ENCODE peak calls at places on chromosomes 4 and X, in six cellular contexts. K is body of pancreas; G is H9; B is CD8-positive, alpha-beta memory T cell; X is NT2/D1; Z is fibroblast of lung. T is an unnamed sample. For H3K27me3, the result is how much of the 10 kb centered on the place peaks cover.

GRCh38 chr4:140858897-140859296 is 102.7 kb upstream of the TBC1D9 start:
- DNase-seq in K (no peak), G (no peak), B (no peak), X (no peak), Z (no peak), T (no peak)

GRCh38 chr4:6446538-6447451 is 25.6 kb downstream of the PPP2R2C start:
- DNase-seq in K (peak), G (no peak), B (no peak), X (no peak), Z (no peak), T (peak)

GRCh38 chr4:80125252-80126177 is 52.5 kb upstream of the ANTXR2 start:
- DNase-seq in K (no peak), G (no peak), B (peak), X (no peak), Z (peak), T (no peak)

GRCh38 chr4:10371869-10372471 is 85.3 kb downstream of the ZNF518B start:
- DNase-seq in K (no peak), G (peak), B (no peak), X (peak), Z (no peak), T (peak)

GRCh38 chrX:55342533-55343501 is 78.1 kb upstream of the PAGE3 start:
- DNase-seq in K (peak), G (peak), B (peak), X (peak), Z (no peak), T (peak)

GRCh38 chr4:3707423-3708102 is 58.6 kb upstream of the ADRA2C start:
- DNase-seq in K (no peak), G (no peak), B (no peak), X (no peak), Z (no peak), T (no peak)

GRCh38 chr4:112315446-112315845 is 18.3 kb downstream of the ALPK1 start:
- DNase-seq in K (no peak), G (no peak), B (no peak), X (no peak), Z (no peak), T (no peak)

GRCh38 chr4:74057588-74057987 is 19.1 kb upstream of the CXCL3 start:
- DNase-seq in K (no peak), G (no peak), B (no peak), X (no peak), Z (no peak), T (no peak)

GRCh38 chrX:40068048-40068447 is 29.7 kb downstream of the BCOR start:
- DNase-seq in K (no peak), G (no peak), B (no peak), X (no peak), Z (peak), T (no peak)

GRCh38 chr4:155667538-155668511 is 1.2 kb downstream of the GUCY1A1 start:
- DNase-seq in K (peak), G (peak), B (no peak), X (no peak), Z (peak), T (peak)

GRCh38 chrX:10111364-10112148 is 45.2 kb upstream of the CLCN4 start:
- DNase-seq in K (no peak), G (no peak), B (peak), X (no peak), Z (no peak), T (peak)

GRCh38 chr4:77178560-77178959 is 21.6 kb downstream of the CCNG2 start:
- DNase-seq in K (no peak), G (no peak), B (no peak), X (no peak), Z (no peak), T (no peak)

GRCh38 chr4:77184961-77185360 is 28.0 kb downstream of the CCNG2 start:
- DNase-seq in K (no peak), G (no peak), B (no peak), X (no peak), Z (no peak), T (no peak)

GRCh38 chr4:77179512-77179911 is 22.5 kb downstream of the CCNG2 start:
- DNase-seq in K (no peak), G (no peak), B (no peak), X (no peak), Z (no peak), T (no peak)

GRCh38 chr4:77184018-77184417 is 27.0 kb downstream of the CCNG2 start:
- DNase-seq in K (no peak), G (no peak), B (no peak), X (no peak), Z (no peak), T (no peak)

GRCh38 chr4:77181737-77182136 is 24.7 kb downstream of the CCNG2 start:
- DNase-seq in K (no peak), G (peak), B (no peak), X (no peak), Z (no peak), T (no peak)
- H3K27me3 ChIP-seq in K (under half), G (under half), B (under half), X (half or more), Z (under half), T (under half)

DNA sequence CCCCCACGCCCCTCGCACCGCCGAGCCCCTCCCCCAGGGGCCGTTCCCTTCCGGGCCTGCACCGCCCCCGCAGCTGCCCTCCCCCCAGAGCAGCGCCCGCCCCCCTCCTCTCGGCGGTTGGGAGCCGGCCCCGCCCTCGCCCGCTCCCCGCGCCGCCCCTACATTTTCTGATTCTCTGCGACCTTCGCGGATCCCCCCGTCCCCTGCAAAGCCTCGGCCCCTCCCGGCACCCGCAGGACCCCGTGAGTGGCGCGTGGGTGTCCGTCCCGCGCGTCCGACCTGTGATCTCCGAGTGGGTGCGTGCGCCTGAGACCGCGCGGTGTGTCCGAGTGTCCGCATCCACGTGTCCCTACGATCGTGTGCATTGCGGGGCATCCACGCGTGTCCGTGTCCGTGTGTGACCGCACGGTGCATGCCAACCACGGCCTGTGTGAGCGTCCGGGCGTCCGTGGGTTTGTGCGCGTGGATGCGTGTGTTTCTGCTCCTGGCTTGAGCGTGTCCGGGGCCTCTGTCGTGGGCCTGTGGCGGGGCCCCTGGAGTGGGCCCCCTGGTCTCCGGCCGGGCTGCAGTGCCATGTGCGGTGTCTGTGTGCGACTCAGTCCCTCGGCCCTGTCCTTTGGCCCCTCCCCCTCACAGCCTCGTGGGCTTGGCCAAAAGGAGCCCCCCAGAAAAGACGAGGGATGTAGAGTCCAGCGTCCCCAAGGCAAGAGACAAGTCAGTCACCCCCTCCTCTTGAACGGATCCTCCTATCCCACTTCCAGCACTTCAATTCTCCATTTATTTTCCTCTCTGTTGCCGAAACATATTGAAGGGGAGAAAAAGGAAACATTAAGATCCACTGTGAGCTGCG is 8.8 kb upstream of the NKX1-1 start:
- DNase-seq in K (no peak), G (peak), B (no peak), X (no peak), Z (no peak), T (no peak)
- H3K27me3 ChIP-seq in K (under half), G (under half), B (under half), X (half or more), Z (under half), T (under half)

DNA sequence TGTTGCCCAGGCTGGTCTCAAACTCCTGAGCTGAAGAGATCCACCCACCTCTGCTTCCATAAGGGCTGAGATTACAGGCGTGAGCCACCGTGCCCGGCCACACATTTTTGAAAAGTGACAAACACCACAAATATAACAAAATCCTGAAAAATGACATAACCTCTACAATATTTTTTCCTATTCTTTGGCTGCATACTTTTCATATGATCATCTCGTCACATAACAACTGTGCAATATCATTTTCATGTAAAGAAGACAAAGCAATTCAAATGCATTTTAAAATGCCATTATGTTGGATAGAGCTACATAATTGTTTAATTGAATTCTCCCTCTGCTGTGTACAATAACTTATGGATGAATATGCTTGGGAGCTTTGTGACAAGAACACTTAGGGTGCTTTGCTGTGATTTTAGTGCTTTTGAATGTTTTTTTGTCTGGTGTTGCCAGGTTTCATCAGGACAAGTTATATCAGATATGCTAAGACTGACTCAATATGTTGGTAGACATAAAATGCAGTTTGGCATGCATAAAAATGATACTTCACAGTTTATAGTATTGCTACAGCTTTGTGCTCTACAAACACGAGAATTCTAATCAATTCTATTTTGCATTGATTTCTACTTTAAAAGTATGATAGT is 132.9 kb downstream of the CHIC2 start:
- DNase-seq in K (no peak), G (no peak), B (no peak), X (no peak), Z (no peak), T (no peak)
- H3K27me3 ChIP-seq in K (under half), G (under half), B (under half), X (under half), Z (under half), T (under half)

GRCh38 chrX:84156831-84157230 is 31.2 kb downstream of the RPS6KA6 start:
- DNase-seq in K (no peak), G (no peak), B (no peak), X (no peak), Z (no peak), T (no peak)

GRCh38 chrX:84161641-84162040 is 26.4 kb downstream of the RPS6KA6 start:
- DNase-seq in K (no peak), G (no peak), B (no peak), X (no peak), Z (no peak), T (no peak)

GRCh38 chrX:84160736-84161135 is 27.3 kb downstream of the RPS6KA6 start:
- DNase-seq in K (no peak), G (no peak), B (no peak), X (no peak), Z (no peak), T (no peak)

GRCh38 chrX:84165716-84166115 is 22.3 kb downstream of the RPS6KA6 start:
- DNase-seq in K (no peak), G (no peak), B (no peak), X (no peak), Z (no peak), T (no peak)

GRCh38 chrX:84162401-84162800 is 25.6 kb downstream of the RPS6KA6 start:
- DNase-seq in K (no peak), G (no peak), B (no peak), X (no peak), Z (no peak), T (no peak)
- H3K27me3 ChIP-seq in K (under half), G (under half), B (under half), X (under half), Z (under half), T (under half)

GRCh38 chr4:8886625-8887406 is 15.2 kb upstream of the HMX1 start:
- DNase-seq in K (no peak), G (no peak), B (no peak), X (no peak), Z (no peak), T (no peak)
- H3K27me3 ChIP-seq in K (under half), G (half or more), B (under half), X (half or more), Z (under half), T (under half)

GRCh38 chrX:69031181-69031580 is 134.1 kb downstream of the PJA1 start:
- DNase-seq in K (no peak), G (peak), B (no peak), X (no peak), Z (no peak), T (no peak)
- H3K27me3 ChIP-seq in K (under half), G (under half), B (under half), X (under half), Z (under half), T (under half)

T was measured in right cardiac atrium.